ENCODE peak calls at places on chromosomes 7 and 10, in eight cellular contexts. W is Peyer's patch, H is prostate gland, D is IMR-90, T is A549, X is uterus, N is ovary, I is tibial nerve. Q is an unnamed sample.

GRCh38 chr10:100528885-100529472 is 692 bp downstream of the NDUFB8 start:
- DNase-seq in D (no peak), W (no peak), X (no peak), I (no peak), H (no peak), N (no peak), T (peak; percentile 15), Q (peak; percentile 46)

GRCh38 chr10:102055647-102056419 is at the start of gene ARMH3:
- DNase-seq in I (peak; percentile 77), W (peak; percentile 93), X (peak; percentile 93), N (peak; percentile 90), H (peak; percentile 91), D (peak; percentile 97), T (peak; percentile 99), Q (peak; percentile 95)

GRCh38 chr10:129531969-129532660 is 65.1 kb downstream of the MGMT start:
- DNase-seq in N (no peak), H (no peak), X (no peak), W (no peak), D (no peak), T (no peak), I (no peak), Q (no peak)

GRCh38 chr10:97298223-97298571 is 5.8 kb upstream of the ARHGAP19 start:
- DNase-seq in W (no peak), N (no peak), T (no peak), D (no peak), I (no peak), X (no peak), H (no peak), Q (no peak)

GRCh38 chr10:86203162-86203905 is 163.3 kb downstream of the GRID1 start:
- DNase-seq in W (no peak), T (no peak), I (no peak), D (peak; percentile 10), X (no peak), N (no peak), H (no peak), Q (no peak)

GRCh38 chr7:424961-425793 is 94.5 kb downstream of the PDGFA start:
- DNase-seq in H (no peak), X (no peak), D (no peak), I (no peak), W (no peak), N (no peak), T (no peak), Q (no peak)

GRCh38 chr10:119817991-119818888 is 54.4 kb downstream of the MCMBP start:
- DNase-seq in H (peak; percentile 36), X (peak; percentile 77), W (no peak), D (peak; percentile 53), I (peak; percentile 33), T (no peak), N (peak; percentile 88), Q (peak; percentile 16)

GRCh38 chr10:67603701-67604100 is 92.3 kb downstream of the CTNNA3 start:
- DNase-seq in X (no peak), I (no peak), N (no peak), T (no peak), D (peak; percentile 65), H (no peak), W (no peak), Q (no peak)

GRCh38 chr10:97640868-97641811 is 669 bp downstream of the PI4K2A start:
- DNase-seq in X (peak; percentile 21), H (peak; percentile 5), W (peak; percentile 32), I (no peak), D (peak; percentile 77), N (peak; percentile 33), T (no peak), Q (no peak)

GRCh38 chr7:118202056-118202455 is 18.1 kb downstream of the LSM8 start:
- DNase-seq in W (no peak), T (no peak), N (no peak), D (no peak), X (no peak), I (no peak), H (no peak), Q (no peak)

GRCh38 chr7:158494162-158494586 is 93.4 kb downstream of the PTPRN2 start:
- DNase-seq in H (no peak), I (no peak), N (no peak), D (no peak), T (no peak), W (no peak), X (no peak), Q (no peak)

GRCh38 chr10:62075912-62076311 is 174.4 kb downstream of the ARID5B start:
- DNase-seq in X (no peak), T (no peak), D (no peak), W (no peak), N (no peak), I (no peak), H (no peak), Q (no peak)

GRCh38 chr7:13920053-13920697 is 69.3 kb downstream of the ETV1 start:
- DNase-seq in T (peak; percentile 7), D (peak; percentile 100), X (no peak), W (no peak), I (no peak), H (peak; percentile 51), N (no peak), Q (no peak)

GRCh38 chr7:83486957-83487356 is 162.0 kb downstream of the SEMA3E start:
- DNase-seq in T (no peak), H (no peak), W (no peak), I (no peak), N (no peak), X (no peak), D (peak; percentile 21), Q (no peak)

GRCh38 chr10:13717936-13718772 is 131.4 kb downstream of the PRPF18 start:
- DNase-seq in N (peak; percentile 73), X (peak; percentile 34), I (peak; percentile 54), D (peak; percentile 95), W (peak; percentile 18), H (peak; percentile 84), T (no peak), Q (peak; percentile 44)

GRCh38 chr10:42942279-42942932 is 134.5 kb upstream of the RET start:
- DNase-seq in H (no peak), D (no peak), X (no peak), N (no peak), T (no peak), I (no peak), W (no peak), Q (no peak)

GRCh38 chr7:97174308-97174707 is 56.8 kb downstream of the SDHAF3 start:
- DNase-seq in D (peak; percentile 18), H (no peak), I (no peak), W (no peak), T (no peak), X (no peak), N (no peak), Q (no peak)

GRCh38 chr7:138607216-138608126 is 93.7 kb downstream of the SVOPL start:
- DNase-seq in N (no peak), D (no peak), X (no peak), W (no peak), I (no peak), H (no peak), T (no peak), Q (no peak)

GRCh38 chr7:50037106-50037505 is 55.9 kb downstream of the ZPBP start:
- DNase-seq in H (no peak), W (no peak), X (no peak), N (no peak), D (no peak), I (no peak), T (no peak), Q (no peak)

GRCh38 chr10:15214237-15214636 is 45.7 kb upstream of the NMT2 start:
- DNase-seq in T (no peak), W (no peak), H (no peak), X (no peak), I (no peak), N (no peak), D (no peak), Q (no peak)

GRCh38 chr7:121882731-121883130 is 9.8 kb downstream of the PTPRZ1 start:
- DNase-seq in W (no peak), H (no peak), N (no peak), X (no peak), I (no peak), T (no peak), D (no peak), Q (no peak)

GRCh38 chr7:105880571-105881330 is 4.4 kb upstream of the ATXN7L1 start:
- DNase-seq in T (no peak), W (no peak), I (no peak), X (no peak), D (no peak), N (no peak), H (no peak), Q (no peak)

GRCh38 chr10:118850418-118851061 is 95.8 kb upstream of the CACUL1 start:
- DNase-seq in N (peak; percentile 28), I (peak; percentile 24), D (peak; percentile 36), H (peak; percentile 27), X (peak; percentile 49), W (peak; percentile 35), T (no peak), Q (no peak)

GRCh38 chr10:121841862-121842261 is 86.0 kb downstream of the ATE1 start:
- DNase-seq in H (no peak), D (no peak), I (no peak), N (no peak), T (no peak), W (no peak), X (no peak), Q (no peak)

GRCh38 chr7:143240323-143241168 is 18.7 kb downstream of the TAS2R40 start:
- DNase-seq in X (peak; percentile 74), T (peak; percentile 47), D (peak; percentile 86), H (peak; percentile 74), N (peak; percentile 51), I (peak; percentile 61), W (peak; percentile 66), Q (peak; percentile 56)
- H3K27ac ChIP-seq in X (no peak overlapping the region), T (no peak overlapping the region), D (no peak overlapping the region), H (no peak overlapping the region), N (no peak overlapping the region), I (peak overlapping the region; percentile 31), W (peak overlapping the region; percentile 6), Q (no peak overlapping the region)

DNA sequence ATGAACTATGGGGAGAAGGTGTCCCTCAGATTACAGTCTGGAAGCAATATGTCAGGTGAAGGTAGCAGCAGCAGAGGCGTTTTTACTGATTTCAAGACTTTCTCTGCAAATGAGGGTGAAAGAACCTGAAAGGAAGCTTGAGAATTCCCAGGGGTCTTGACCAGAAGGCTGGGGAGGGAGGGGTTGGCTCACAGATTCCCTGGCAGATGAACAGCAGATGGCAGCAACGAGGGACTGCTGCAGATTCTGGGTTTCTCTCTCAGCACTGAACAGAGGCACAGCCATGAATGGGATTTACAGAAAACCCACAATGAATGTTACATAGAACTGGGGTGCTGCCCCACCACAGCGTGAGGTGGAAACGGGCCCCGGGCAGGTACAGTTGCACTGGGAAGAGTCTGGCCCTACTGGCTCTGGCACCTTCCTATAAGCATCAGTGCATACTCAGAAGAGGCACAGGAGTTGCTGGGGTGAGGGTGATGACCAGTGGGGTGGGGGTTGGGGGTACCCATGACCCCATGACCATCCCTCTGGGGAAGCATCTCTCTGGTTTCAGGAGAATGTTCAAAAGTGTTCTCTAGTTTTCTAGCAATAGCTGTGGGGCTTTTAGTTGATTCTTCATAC is 317.8 kb downstream of the SH2D4B start:
- DNase-seq in N (no peak), W (no peak), D (no peak), I (no peak), X (no peak), H (no peak), T (no peak), Q (no peak)
- TF ChIP-seq CTCF in N (no peak), W (no peak), D (no peak), I (peak; percentile 18), X (no peak), H (no peak), T (no peak), Q (no peak)

GRCh38 chr10:132591166-132591971 is 53.8 kb downstream of the INPP5A start:
- DNase-seq in I (no peak), N (peak; percentile 9), X (no peak), T (peak; percentile 63), W (no peak), D (peak; percentile 66), H (peak; percentile 81), Q (peak; percentile 81)
- TF ChIP-seq POLR2A in I (no peak), N (no peak), X (no peak), T (no peak), W (no peak), D (no peak), H (no peak), Q (no peak)

GRCh38 chr7:64562246-64562620 is 638 bp downstream of the ZNF680 start:
- DNase-seq in N (no peak), T (peak; percentile 6), D (no peak), X (no peak), I (no peak), W (no peak), H (no peak), Q (no peak)
- H3K27ac ChIP-seq in N (peak overlapping the region; percentile 19), T (peak overlapping the region; percentile 70), D (peak overlapping the region; percentile 74), X (peak overlapping the region; percentile 63), I (peak overlapping the region; percentile 83), W (peak overlapping the region; percentile 82), H (peak overlapping the region; percentile 84), Q (peak overlapping the region; percentile 90)

Q was measured in gastrocnemius medialis.